ENCODE peak calls at places on chromosomes 12 and 14, in eight cellular contexts. E is T-helper 9 cell; K is endothelial cell of umbilical vein; F is GM10248; B is CD8-positive, alpha-beta T cell; P is EH; G is HEK293T; N is activated T-cell treated with anti-CD3 and anti-CD28 coated beads for 1 hour. S is an unnamed sample.

GRCh38 chr14:43754838-43755237 is 752.2 kb downstream of the FSCB start:
- DNase-seq in N (no peak), B (no peak), F (no peak), P (no peak), G (no peak), K (no peak), E (no peak), S (no peak)

GRCh38 chr14:74261288-74261687 is 22.0 kb downstream of the VSX2 start:
- DNase-seq in K (no peak), P (no peak), N (no peak), G (no peak), F (no peak), B (no peak), E (no peak), S (no peak)

GRCh38 chr12:113862570-113863454 is 103.3 kb downstream of the RBM19 start:
- DNase-seq in N (no peak), E (no peak), K (peak), P (peak), F (peak), B (no peak), G (no peak), S (no peak)

GRCh38 chr12:114638790-114639435 is 45.1 kb downstream of the TBX3 start:
- DNase-seq in K (no peak), G (no peak), N (no peak), F (no peak), B (no peak), E (no peak), P (no peak), S (no peak)

GRCh38 chr14:75147423-75148071 is 20.7 kb upstream of the NEK9 start:
- DNase-seq in G (no peak), E (no peak), P (peak), B (no peak), K (peak), F (no peak), N (no peak), S (peak)

GRCh38 chr14:101928415-101928841 is 35.9 kb upstream of the DYNC1H1 start:
- DNase-seq in B (no peak), G (no peak), E (no peak), P (no peak), N (no peak), K (no peak), F (no peak), S (no peak)

GRCh38 chr12:109421355-109422087 is 55.6 kb downstream of the KCTD10 start:
- DNase-seq in N (no peak), B (no peak), F (no peak), K (no peak), G (no peak), P (no peak), E (no peak), S (no peak)

GRCh38 chr12:110269622-110270124 is 11.4 kb upstream of the ATP2A2 start:
- DNase-seq in G (no peak), F (no peak), E (no peak), P (peak), N (no peak), B (no peak), K (peak), S (no peak)

S was measured in heart right ventricle.